ENCODE peak calls at places on chromosome 9, in seven cellular contexts. One of them, this sample, is unnamed.

GRCh38 chr9:4297151-4297794 is 2.6 kb downstream of the GLIS3 start:
- DNase-seq in IMR-90: peak
- DNase-seq in T47D: peak
- DNase-seq in cardiac muscle cell: peak
- DNase-seq in hepatic stellate cell: peak
- DNase-seq in HS-5: peak
- DNase-seq in activated CD8-positive, alpha-beta memory T cell treated with anti-CD3 and anti-CD28 coated beads, Interleukin-2, amount 10 ng/mL, durations not matched to agents 7 days and 5 days: peak
- DNase-seq in this sample: peak

GRCh38 chr9:77440057-77440456 is 208.1 kb downstream of the GNA14 start:
- DNase-seq in IMR-90: peak
- DNase-seq in T47D: no peak
- DNase-seq in cardiac muscle cell: peak
- DNase-seq in activated CD8-positive, alpha-beta memory T cell treated with anti-CD3 and anti-CD28 coated beads, Interleukin-2, amount 10 ng/mL, durations not matched to agents 7 days and 5 days: no peak
- DNase-seq in hepatic stellate cell: no peak
- DNase-seq in HS-5: no peak
- DNase-seq in this sample: no peak

GRCh38 chr9:121494192-121494591 is 5.5 kb downstream of the GGTA1 start:
- DNase-seq in activated CD8-positive, alpha-beta memory T cell treated with anti-CD3 and anti-CD28 coated beads, Interleukin-2, amount 10 ng/mL, durations not matched to agents 7 days and 5 days: no peak
- DNase-seq in IMR-90: no peak
- DNase-seq in hepatic stellate cell: no peak
- DNase-seq in cardiac muscle cell: no peak
- DNase-seq in HS-5: no peak
- DNase-seq in T47D: no peak
- DNase-seq in this sample: no peak

GRCh38 chr9:124266139-124266825 is 8.5 kb downstream of the NEK6 start:
- DNase-seq in HS-5: no peak
- DNase-seq in activated CD8-positive, alpha-beta memory T cell treated with anti-CD3 and anti-CD28 coated beads, Interleukin-2, amount 10 ng/mL, durations not matched to agents 7 days and 5 days: no peak
- DNase-seq in T47D: no peak
- DNase-seq in IMR-90: peak
- DNase-seq in cardiac muscle cell: no peak
- DNase-seq in hepatic stellate cell: no peak
- DNase-seq in this sample: no peak

GRCh38 chr9:69486498-69486897 is 161.5 kb downstream of the ENTREP1 start:
- DNase-seq in cardiac muscle cell: no peak
- DNase-seq in IMR-90: no peak
- DNase-seq in activated CD8-positive, alpha-beta memory T cell treated with anti-CD3 and anti-CD28 coated beads, Interleukin-2, amount 10 ng/mL, durations not matched to agents 7 days and 5 days: no peak
- DNase-seq in T47D: no peak
- DNase-seq in hepatic stellate cell: no peak
- DNase-seq in HS-5: no peak
- DNase-seq in this sample: no peak

GRCh38 chr9:13186774-13187173 is 92.7 kb downstream of the MPDZ start:
- DNase-seq in activated CD8-positive, alpha-beta memory T cell treated with anti-CD3 and anti-CD28 coated beads, Interleukin-2, amount 10 ng/mL, durations not matched to agents 7 days and 5 days: no peak
- DNase-seq in hepatic stellate cell: no peak
- DNase-seq in IMR-90: no peak
- DNase-seq in HS-5: no peak
- DNase-seq in T47D: no peak
- DNase-seq in cardiac muscle cell: no peak
- DNase-seq in this sample: no peak

GRCh38 chr9:34338664-34339063 is 9.3 kb downstream of the NUDT2 start:
- DNase-seq in HS-5: no peak
- DNase-seq in IMR-90: no peak
- DNase-seq in cardiac muscle cell: no peak
- DNase-seq in activated CD8-positive, alpha-beta memory T cell treated with anti-CD3 and anti-CD28 coated beads, Interleukin-2, amount 10 ng/mL, durations not matched to agents 7 days and 5 days: no peak
- DNase-seq in hepatic stellate cell: no peak
- DNase-seq in T47D: no peak
- DNase-seq in this sample: no peak

GRCh38 chr9:8599937-8600336 is 800.4 kb upstream of the DMAC1 start:
- DNase-seq in T47D: no peak
- DNase-seq in HS-5: no peak
- DNase-seq in IMR-90: no peak
- DNase-seq in hepatic stellate cell: no peak
- DNase-seq in activated CD8-positive, alpha-beta memory T cell treated with anti-CD3 and anti-CD28 coated beads, Interleukin-2, amount 10 ng/mL, durations not matched to agents 7 days and 5 days: no peak
- DNase-seq in cardiac muscle cell: no peak
- DNase-seq in this sample: no peak

GRCh38 chr9:131304676-131305366 is 15.3 kb downstream of the PLPP7 start:
- DNase-seq in IMR-90: peak
- DNase-seq in T47D: peak
- DNase-seq in cardiac muscle cell: no peak
- DNase-seq in HS-5: no peak
- DNase-seq in activated CD8-positive, alpha-beta memory T cell treated with anti-CD3 and anti-CD28 coated beads, Interleukin-2, amount 10 ng/mL, durations not matched to agents 7 days and 5 days: no peak
- DNase-seq in hepatic stellate cell: no peak
- DNase-seq in this sample: no peak

This sample was measured in esophagus muscularis mucosa.